ENCODE peak calls at places on chromosomes 2 and 18, in six cellular contexts. E is epithelial cell of esophagus, L is dorsolateral prefrontal cortex, H is right cardiac atrium, A is ascending aorta, D is MM.1S. Q is an unnamed sample.

GRCh38 chr2:160033732-160034392 is 28.6 kb downstream of the PLA2R1 start:
- DNase-seq in E (no peak), L (no peak), H (no peak), A (no peak), D (no peak), Q (no peak)

GRCh38 chr2:68253211-68254068 is 1.1 kb upstream of the PPP3R1 start:
- DNase-seq in E (peak; percentile 30), L (no peak), H (no peak), A (no peak), D (peak; percentile 20), Q (no peak)

GRCh38 chr2:33086400-33087015 is 139.8 kb downstream of the LTBP1 start:
- DNase-seq in E (peak; percentile 31), L (no peak), H (no peak), A (no peak), D (peak; percentile 16), Q (no peak)

GRCh38 chr2:176188218-176188968 is at the start of gene HOXD1:
- DNase-seq in E (peak; percentile 22), L (peak; percentile 55), H (peak; percentile 60), A (no peak), D (peak; percentile 40), Q (no peak)

GRCh38 chr2:203891474-203891873 is 23.9 kb downstream of the CTLA4 start:
- DNase-seq in E (peak; percentile 83), L (no peak), H (no peak), A (no peak), D (peak; percentile 29), Q (no peak)

GRCh38 chr2:200174433-200175216 is 131.9 kb upstream of the SPATS2L start:
- DNase-seq in E (no peak), L (no peak), H (peak; percentile 49), A (no peak), D (no peak), Q (no peak)

GRCh38 chr2:95073856-95074662 is 47.5 kb downstream of the MRPS5 start:
- DNase-seq in E (no peak), L (peak; percentile 84), H (no peak), A (no peak), D (no peak), Q (no peak)

GRCh38 chr18:70425236-70425635 is 136.4 kb downstream of the SOCS6 start:
- DNase-seq in E (no peak), L (no peak), H (no peak), A (no peak), D (no peak), Q (no peak)

GRCh38 chr2:148338544-148338943 is 306.0 kb upstream of the EPC2 start:
- DNase-seq in E (peak; percentile 79), L (no peak), H (no peak), A (no peak), D (no peak), Q (no peak)

GRCh38 chr2:190781604-190782198 is 98.9 kb upstream of the GLS start:
- DNase-seq in E (peak; percentile 71), L (no peak), H (no peak), A (no peak), D (peak; percentile 31), Q (no peak)

GRCh38 chr2:207296265-207296948 is 130.7 kb upstream of the KLF7 start:
- DNase-seq in E (no peak), L (no peak), H (no peak), A (no peak), D (no peak), Q (no peak)

GRCh38 chr2:109728809-109729208 is 65.3 kb upstream of the RGPD5 start:
- DNase-seq in E (no peak), L (no peak), H (peak; percentile 74), A (no peak), D (no peak), Q (no peak)

GRCh38 chr2:169756342-169756741 is 22.7 kb downstream of the KLHL23 start:
- DNase-seq in E (no peak), L (no peak), H (no peak), A (no peak), D (no peak), Q (no peak)

GRCh38 chr2:60472026-60472425 is 81.4 kb downstream of the BCL11A start:
- DNase-seq in E (no peak), L (no peak), H (peak; percentile 70), A (no peak), D (no peak), Q (no peak)

GRCh38 chr18:76518543-76519155 is 23.6 kb upstream of the ZNF516 start:
- DNase-seq in E (peak; percentile 33), L (no peak), H (peak; percentile 84), A (no peak), D (no peak), Q (no peak)

GRCh38 chr2:36663851-36664715 is 32.4 kb upstream of the VIT start:
- DNase-seq in E (peak; percentile 82), L (no peak), H (no peak), A (no peak), D (peak; percentile 66), Q (no peak)

Q was measured in esophagus squamous epithelium.